ENCODE peak calls at places on chromosomes 6 and 20, in eight cellular contexts. W is LoVo; B is G401; G is activated CD8-positive, alpha-beta memory T cell treated with anti-CD3 and anti-CD28 coated beads for 24 hours; A is A549; E is NCI-H1105; R is activated CD4-positive, alpha-beta T cell treated with anti-CD3 and anti-CD28 coated beads for 1 hour; K is endodermal cell. Y is an unnamed sample.

GRCh38 chr6:165056292-165056691 is 253.1 kb downstream of the C6orf118 start:
- DNase-seq in E (no peak), B (no peak), A (no peak), R (no peak), K (no peak), G (no peak), W (no peak), Y (no peak)

GRCh38 chr20:31496761-31497295 is 17.4 kb upstream of the HM13 start:
- DNase-seq in E (peak), K (no peak), A (no peak), R (no peak), B (no peak), W (peak), G (no peak), Y (no peak)

GRCh38 chr6:34386316-34387137 is 5.9 kb downstream of the NUDT3 start:
- DNase-seq in E (no peak), R (no peak), G (no peak), K (no peak), A (no peak), W (peak), B (no peak), Y (no peak)

GRCh38 chr20:48846516-48847492 is 19.0 kb upstream of the PREX1 start:
- DNase-seq in E (no peak), W (no peak), K (peak), G (peak), A (no peak), B (no peak), R (no peak), Y (no peak)

GRCh38 chr6:160999508-160999907 is 7.9 kb downstream of the MAP3K4 start:
- DNase-seq in E (no peak), A (no peak), K (no peak), G (no peak), B (peak), R (no peak), W (no peak), Y (no peak)

GRCh38 chr20:25485872-25486271 is 78.4 kb downstream of the GINS1 start:
- DNase-seq in E (no peak), W (no peak), B (peak), A (no peak), G (no peak), K (no peak), R (no peak), Y (no peak)

GRCh38 chr6:36245572-36246031 is 24.3 kb upstream of the PNPLA1 start:
- DNase-seq in B (no peak), R (no peak), G (no peak), A (no peak), W (no peak), K (peak), E (no peak), Y (no peak)

GRCh38 chr6:69719602-69720193 is 77.1 kb downstream of the LMBRD1 start:
- DNase-seq in B (peak), R (no peak), G (no peak), E (peak), K (peak), A (peak), W (no peak), Y (no peak)

GRCh38 chr6:129773304-129773703 is 63.3 kb upstream of the ARHGAP18 start:
- DNase-seq in W (no peak), R (no peak), G (no peak), A (no peak), B (no peak), K (no peak), E (no peak), Y (no peak)

GRCh38 chr20:51637241-51637640 is 94.7 kb upstream of the NFATC2 start:
- DNase-seq in G (no peak), K (no peak), W (no peak), A (no peak), R (no peak), B (peak), E (no peak), Y (no peak)

GRCh38 chr6:44107017-44107416 is 20.2 kb downstream of the MRPL14 start:
- DNase-seq in W (no peak), R (no peak), E (no peak), A (no peak), K (no peak), B (no peak), G (no peak), Y (no peak)

GRCh38 chr6:79538481-79538971 is 1.3 kb upstream of the LCA5 start:
- DNase-seq in K (no peak), B (peak), R (no peak), E (no peak), W (no peak), A (no peak), G (no peak), Y (peak)

GRCh38 chr6:29975561-29975907 is 33.2 kb downstream of the HLA-A start:
- DNase-seq in W (no peak), E (no peak), B (no peak), G (no peak), K (no peak), R (no peak), A (no peak), Y (no peak)

GRCh38 chr6:107318100-107318736 is 141.1 kb downstream of the PDSS2 start:
- DNase-seq in B (peak), A (peak), R (no peak), G (no peak), W (peak), K (peak), E (peak), Y (peak)

GRCh38 chr20:57993738-57994431 is 234.6 kb downstream of the ANKRD60 start:
- DNase-seq in E (no peak), G (no peak), R (no peak), B (peak), A (no peak), K (no peak), W (peak), Y (no peak)

GRCh38 chr6:147621280-147621679 is 112.8 kb downstream of the SAMD5 start:
- DNase-seq in W (no peak), B (no peak), R (no peak), G (no peak), K (no peak), A (no peak), E (no peak), Y (no peak)

GRCh38 chr6:140043762-140044378 is 669.4 kb upstream of the CITED2 start:
- DNase-seq in W (peak), K (no peak), E (no peak), A (peak), G (no peak), B (no peak), R (no peak), Y (no peak)

GRCh38 chr6:33375143-33375649 is 16.4 kb upstream of the KIFC1 start:
- DNase-seq in B (peak), G (no peak), A (no peak), R (no peak), W (no peak), E (no peak), K (no peak), Y (no peak)

GRCh38 chr6:5671604-5672559 is 334.8 kb downstream of the NRN1 start:
- DNase-seq in E (no peak), A (no peak), K (peak), W (no peak), G (no peak), B (no peak), R (no peak), Y (no peak)

GRCh38 chr6:125414507-125414906 is 112.7 kb upstream of the HDDC2 start:
- DNase-seq in K (no peak), W (no peak), G (no peak), E (no peak), A (no peak), B (no peak), R (no peak), Y (no peak)

GRCh38 chr6:63263456-63263855 is 52.2 kb downstream of the FKBP1C start:
- DNase-seq in R (no peak), A (no peak), E (no peak), W (peak), K (peak), B (no peak), G (no peak), Y (no peak)

GRCh38 chr6:109454483-109455160 is 950 bp downstream of the MICAL1 start:
- DNase-seq in R (peak), E (no peak), W (no peak), K (no peak), B (peak), G (peak), A (no peak), Y (peak)

GRCh38 chr6:151389640-151390275 is 1.6 kb downstream of the ZBTB2 start:
- DNase-seq in A (peak), B (peak), K (no peak), G (no peak), R (no peak), W (peak), E (peak), Y (peak)

GRCh38 chr20:13344671-13345070 is 123.6 kb downstream of the ISM1 start:
- DNase-seq in B (no peak), R (no peak), W (no peak), K (no peak), A (no peak), G (no peak), E (no peak), Y (no peak)

GRCh38 chr20:24934101-24934661 is 14.9 kb upstream of the CST7 start:
- DNase-seq in K (peak), W (no peak), G (peak), R (no peak), B (no peak), E (no peak), A (no peak), Y (no peak)

GRCh38 chr6:35014786-35015185 is 125.7 kb downstream of the ANKS1A start:
- DNase-seq in A (no peak), E (no peak), B (no peak), K (no peak), W (no peak), G (peak), R (no peak), Y (no peak)

GRCh38 chr6:18277181-18278006 is 13.1 kb upstream of the DEK start:
- DNase-seq in G (no peak), E (peak), B (no peak), W (no peak), R (no peak), K (peak), A (no peak), Y (peak)

GRCh38 chr6:75199856-75200255 is 6.0 kb downstream of the COL12A1 start:
- DNase-seq in W (no peak), K (no peak), G (no peak), B (no peak), E (no peak), A (no peak), R (no peak), Y (no peak)

GRCh38 chr6:50984135-50984534 is 165.5 kb downstream of the TFAP2B start:
- DNase-seq in W (no peak), K (no peak), A (no peak), R (no peak), E (no peak), G (no peak), B (no peak), Y (no peak)